ENCODE peak calls at places on chromosomes 5 and 9, in nine cellular contexts. M is heart left ventricle, X is GM23338, O is brain microvascular endothelial cell, J is tibial nerve, F is psoas muscle, T is DND-41, D is left ventricle myocardium inferior, L is tibial artery. Z is an unnamed sample.

GRCh38 chr9:136960212-136960937 is 8.3 kb downstream of the LCN12 start:
- DNase-seq in D (no peak), J (no peak), T (no peak), M (no peak), F (no peak), X (no peak), L (no peak), O (no peak), Z (no peak)

GRCh38 chr5:1012316-1012841 is 3.8 kb downstream of the NKD2 start:
- DNase-seq in T (no peak), O (no peak), L (no peak), D (peak; percentile 12), J (no peak), M (peak; percentile 16), F (peak; percentile 26), X (no peak), Z (no peak)

GRCh38 chr5:126027149-126027548 is 396.1 kb upstream of the GRAMD2B start:
- DNase-seq in J (no peak), X (no peak), O (no peak), F (no peak), M (no peak), T (no peak), D (no peak), L (no peak), Z (no peak)

GRCh38 chr5:6703791-6704190 is 9.4 kb upstream of the TENT4A start:
- DNase-seq in T (no peak), F (no peak), L (no peak), J (no peak), D (no peak), O (no peak), X (no peak), M (no peak), Z (no peak)

GRCh38 chr5:14146725-14147124 is 3.6 kb downstream of the TRIO start:
- DNase-seq in X (no peak), O (no peak), F (no peak), M (no peak), L (no peak), T (no peak), D (no peak), J (no peak), Z (no peak)

GRCh38 chr5:173094012-173094661 is 38.0 kb downstream of the CREBRF start:
- DNase-seq in J (no peak), M (no peak), L (no peak), F (no peak), T (no peak), X (no peak), D (no peak), O (peak; percentile 66), Z (no peak)

GRCh38 chr5:150320048-150320555 is 17.4 kb upstream of the ARSI start:
- DNase-seq in T (no peak), J (peak; percentile 89), L (peak; percentile 85), X (no peak), D (peak; percentile 56), M (peak; percentile 54), O (peak; percentile 69), F (peak; percentile 82), Z (no peak)

GRCh38 chr5:91224459-91224858 is 158.7 kb downstream of the ARRDC3 start:
- DNase-seq in M (no peak), F (no peak), J (no peak), O (peak; percentile 34), D (no peak), T (no peak), X (no peak), L (no peak), Z (no peak)

GRCh38 chr5:132003170-132003744 is 8.2 kb downstream of the ACSL6 start:
- DNase-seq in T (no peak), O (no peak), F (peak; percentile 53), M (no peak), L (no peak), D (peak; percentile 41), X (peak; percentile 72), J (no peak), Z (no peak)

GRCh38 chr5:95022967-95023695 is 261.8 kb downstream of the MCTP1 start:
- DNase-seq in T (peak; percentile 42), L (no peak), X (no peak), D (no peak), F (no peak), O (peak; percentile 5), M (no peak), J (no peak), Z (no peak)

GRCh38 chr5:180670586-180671359 is 21.4 kb upstream of the FLT4 start:
- DNase-seq in T (peak; percentile 67), L (no peak), J (peak; percentile 50), F (no peak), X (peak; percentile 74), M (peak; percentile 53), O (peak; percentile 35), D (peak; percentile 51), Z (no peak)

GRCh38 chr9:69444021-69444420 is 119.0 kb downstream of the ENTREP1 start:
- DNase-seq in O (peak; percentile 62), T (no peak), L (no peak), D (no peak), M (no peak), F (no peak), J (no peak), X (no peak), Z (no peak)

GRCh38 chr5:16886366-16886736 is 49.7 kb downstream of the MYO10 start:
- DNase-seq in M (no peak), J (no peak), O (peak; percentile 89), F (no peak), L (peak; percentile 88), T (no peak), X (no peak), D (no peak), Z (no peak)

GRCh38 chr5:150627731-150628545 is 12.5 kb upstream of the SYNPO start:
- DNase-seq in O (no peak), L (peak; percentile 69), X (no peak), M (peak; percentile 25), F (peak; percentile 11), J (no peak), D (no peak), T (no peak), Z (no peak)

GRCh38 chr5:50667079-50667652 is 729 bp downstream of the PARP8 start:
- DNase-seq in J (peak; percentile 22), F (peak; percentile 78), L (peak; percentile 79), M (peak; percentile 61), O (peak; percentile 48), X (peak; percentile 76), T (peak; percentile 65), D (peak; percentile 70), Z (no peak)

GRCh38 chr5:127092690-127093089 is 19.4 kb upstream of the C5orf63 start:
- DNase-seq in L (no peak), D (no peak), T (no peak), O (peak; percentile 75), J (no peak), X (peak; percentile 55), M (no peak), F (no peak), Z (no peak)

DNA sequence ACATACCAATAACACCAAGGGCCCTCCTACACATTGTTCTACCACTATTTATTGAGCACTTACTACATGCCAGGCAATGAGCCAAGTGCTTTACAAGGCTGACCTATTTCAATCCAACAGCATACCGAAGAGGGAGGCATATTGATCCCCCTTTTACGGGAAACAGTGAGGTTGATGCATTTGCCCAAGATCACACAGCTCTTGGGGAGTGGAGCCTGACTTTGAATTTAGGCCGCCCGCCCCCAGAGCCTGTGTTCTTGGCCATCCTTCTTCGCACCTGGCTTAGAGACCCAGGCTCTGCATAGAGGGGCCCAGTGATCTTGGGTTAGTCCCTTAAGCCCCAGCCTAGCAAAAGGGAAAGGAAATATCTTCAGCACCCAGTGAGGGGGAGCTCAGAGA is 158.1 kb upstream of the IER5L start:
- DNase-seq in X (peak; percentile 53), D (no peak), L (no peak), J (no peak), T (no peak), O (peak; percentile 44), F (no peak), M (no peak), Z (no peak)
- H3K4me3 ChIP-seq in X (peak overlapping the region; percentile 48), D (peak overlapping the region; percentile 61), L (peak overlapping the region; percentile 55), J (peak overlapping the region; percentile 37), T (no peak overlapping the region), O (no peak overlapping the region), F (peak overlapping the region; percentile 60), M (no peak overlapping the region), Z (no peak overlapping the region)

DNA sequence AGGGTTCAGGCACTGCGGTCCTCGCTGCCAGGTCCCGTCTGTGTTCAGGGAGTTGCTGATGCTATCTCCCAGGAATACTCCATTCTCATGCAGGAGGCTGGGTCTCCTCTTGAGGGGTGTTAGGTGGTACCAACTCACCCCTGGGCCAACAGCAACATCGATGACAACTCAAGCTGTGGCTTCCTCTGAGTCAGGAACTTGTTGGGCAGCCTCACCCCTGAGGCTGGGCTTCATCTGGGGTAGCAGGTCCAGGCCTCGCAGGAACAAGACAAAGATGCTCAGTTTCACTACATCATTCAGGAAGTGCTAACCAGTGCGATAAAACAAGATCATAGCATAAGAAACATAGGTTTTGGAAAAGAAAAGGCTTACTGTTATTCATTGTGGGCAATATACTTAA is 125.9 kb downstream of the SYK start:
- DNase-seq in F (no peak), X (no peak), O (no peak), D (no peak), J (no peak), M (no peak), T (no peak), L (no peak), Z (no peak)
- H3K27me3 ChIP-seq in F (no peaks in the 10 kb centered on the region), X (no peaks in the 10 kb centered on the region), O (no peaks in the 10 kb centered on the region), D (peaks cover 5% of the 10 kb centered on the region), J (no peaks in the 10 kb centered on the region), M (no peaks in the 10 kb centered on the region), T (no peaks in the 10 kb centered on the region), L (peaks cover 2% of the 10 kb centered on the region), Z (no peaks in the 10 kb centered on the region)

GRCh38 chr5:83430130-83431010 is 41.2 kb upstream of the VCAN start:
- DNase-seq in T (peak; percentile 61), J (peak; percentile 56), X (peak; percentile 92), F (no peak), D (peak; percentile 23), O (peak; percentile 58), M (peak; percentile 34), L (peak; percentile 70), Z (no peak)
- TF ChIP-seq CTCF in T (peak; percentile 84), J (peak; percentile 77), X (peak; percentile 98), F (peak; percentile 62), D (peak; percentile 92), O (peak; percentile 98), M (peak; percentile 91), L (peak; percentile 66), Z (peak; percentile 89)

DNA sequence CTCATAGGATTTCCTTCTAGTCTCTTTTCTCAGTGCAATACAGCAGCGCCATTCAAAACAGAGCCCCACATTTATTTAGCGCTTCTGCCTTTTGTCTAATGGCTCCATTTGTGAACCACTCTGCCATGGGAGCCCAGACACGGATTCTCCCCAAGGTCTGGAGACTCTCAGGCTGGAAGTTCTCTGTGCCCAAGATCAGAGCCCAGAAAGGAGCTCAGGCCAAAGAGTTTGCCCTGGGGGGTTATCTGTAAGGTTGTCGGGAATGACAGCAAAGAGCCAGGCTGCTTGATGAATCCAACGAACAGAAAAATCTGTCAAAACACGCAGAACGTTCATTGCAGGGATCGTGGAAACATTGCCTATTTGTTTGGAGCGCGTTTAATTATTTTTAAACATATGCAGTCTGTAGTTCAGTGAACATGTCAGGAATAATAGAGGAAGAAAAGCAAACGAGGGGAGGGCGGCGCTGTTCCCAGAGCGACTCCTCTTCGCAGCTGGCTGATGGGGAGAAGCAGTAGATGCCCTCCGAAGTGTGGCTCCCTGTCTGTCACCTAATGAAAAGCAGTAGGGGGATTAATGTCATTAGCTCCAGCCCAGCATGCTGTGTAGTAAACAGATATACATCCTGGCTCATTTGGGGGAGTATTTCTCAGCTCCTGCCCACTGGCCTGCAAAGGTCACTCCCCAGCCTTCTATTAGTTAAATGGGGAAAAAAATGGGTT is 464.9 kb upstream of the MPDZ start:
- DNase-seq in T (no peak), O (no peak), M (no peak), X (no peak), J (no peak), D (no peak), L (no peak), F (no peak), Z (no peak)
- H3K4me3 ChIP-seq in T (no peak overlapping the region), O (no peak overlapping the region), M (no peak overlapping the region), X (no peak overlapping the region), J (no peak overlapping the region), D (no peak overlapping the region), L (no peak overlapping the region), F (no peak overlapping the region), Z (no peak overlapping the region)